ENCODE peak calls at places on chromosome 20, in eight cellular contexts. Q, Z, O, V, K, X, N and Y are unnamed samples.

GRCh38 chr20:39067526-39068216 is 105.5 kb downstream of the DHX35 start:
- DNase-seq in Q (no peak), Z (no peak), O (no peak), V (no peak), K (no peak), X (no peak), N (no peak), Y (no peak)

GRCh38 chr20:63290136-63290676 is 2.8 kb upstream of the COL20A1 start:
- DNase-seq in Q (no peak), Z (no peak), O (no peak), V (peak; percentile 47), K (no peak), X (no peak), N (no peak), Y (no peak)

GRCh38 chr20:2798814-2799213 is 1.6 kb downstream of the CPXM1 start:
- DNase-seq in Q (no peak), Z (peak; percentile 39), O (no peak), V (no peak), K (no peak), X (no peak), N (no peak), Y (no peak)

GRCh38 chr20:46512943-46513844 is at the start of gene ZNF334:
- DNase-seq in Q (peak; percentile 67), Z (no peak), O (no peak), V (peak; percentile 63), K (peak; percentile 15), X (no peak), N (no peak), Y (no peak)

GRCh38 chr20:63096681-63097335 is 90.0 kb upstream of the BHLHE23 start:
- DNase-seq in Q (no peak), Z (no peak), O (no peak), V (peak; percentile 36), K (no peak), X (no peak), N (no peak), Y (no peak)

GRCh38 chr20:10553326-10553984 is 118.3 kb downstream of the SLX4IP start:
- DNase-seq in Q (peak; percentile 39), Z (peak; percentile 51), O (peak; percentile 67), V (peak; percentile 77), K (no peak), X (peak; percentile 85), N (no peak), Y (peak; percentile 55)

GRCh38 chr20:3631534-3631933 is 31.7 kb downstream of the GFRA4 start:
- DNase-seq in Q (no peak), Z (no peak), O (no peak), V (no peak), K (no peak), X (no peak), N (no peak), Y (no peak)

GRCh38 chr20:18190466-18191233 is 53.0 kb downstream of the KAT14 start:
- DNase-seq in Q (no peak), Z (no peak), O (no peak), V (no peak), K (no peak), X (no peak), N (no peak), Y (no peak)

GRCh38 chr20:57223648-57224489 is 42.6 kb downstream of the BMP7 start:
- DNase-seq in Q (no peak), Z (no peak), O (no peak), V (peak; percentile 56), K (no peak), X (no peak), N (no peak), Y (no peak)

GRCh38 chr20:54680872-54681297 is 205.5 kb downstream of the DOK5 start:
- DNase-seq in Q (peak; percentile 69), Z (peak; percentile 53), O (peak; percentile 85), V (no peak), K (no peak), X (peak; percentile 51), N (no peak), Y (peak; percentile 24)

GRCh38 chr20:59939052-59939878 is 840 bp downstream of the PPP1R3D start:
- DNase-seq in Q (no peak), Z (no peak), O (no peak), V (no peak), K (no peak), X (no peak), N (no peak), Y (no peak)

GRCh38 chr20:2911200-2911599 is 37.9 kb downstream of the PTPRA start:
- DNase-seq in Q (no peak), Z (peak; percentile 42), O (no peak), V (no peak), K (no peak), X (no peak), N (no peak), Y (no peak)

GRCh38 chr20:59400666-59401065 is 100.3 kb downstream of the EDN3 start:
- DNase-seq in Q (no peak), Z (no peak), O (no peak), V (no peak), K (no peak), X (no peak), N (no peak), Y (no peak)

GRCh38 chr20:19646963-19647362 is 111.1 kb upstream of the RIN2 start:
- DNase-seq in Q (no peak), Z (no peak), O (no peak), V (no peak), K (no peak), X (no peak), N (no peak), Y (no peak)

GRCh38 chr20:41329435-41330342 is 10.9 kb upstream of the LPIN3 start:
- DNase-seq in Q (no peak), Z (peak; percentile 96), O (peak; percentile 68), V (peak; percentile 93), K (no peak), X (peak; percentile 65), N (peak; percentile 71), Y (peak; percentile 26)

GRCh38 chr20:12882832-12883506 is 125.8 kb upstream of the SPTLC3 start:
- DNase-seq in Q (no peak), Z (no peak), O (no peak), V (no peak), K (no peak), X (no peak), N (no peak), Y (no peak)

GRCh38 chr20:17565164-17565845 is 4.6 kb upstream of the DSTN start:
- DNase-seq in Q (no peak), Z (peak; percentile 78), O (no peak), V (no peak), K (no peak), X (no peak), N (no peak), Y (no peak)

GRCh38 chr20:36462440-36463211 is 78.7 kb upstream of the MYL9 start:
- DNase-seq in Q (no peak), Z (no peak), O (no peak), V (peak; percentile 88), K (no peak), X (no peak), N (no peak), Y (no peak)

GRCh38 chr20:16273812-16274560 is 299.3 kb downstream of the KIF16B start:
- DNase-seq in Q (no peak), Z (no peak), O (no peak), V (no peak), K (no peak), X (no peak), N (no peak), Y (no peak)

GRCh38 chr20:45303586-45304463 is 2.8 kb upstream of the RBPJL start:
- DNase-seq in Q (no peak), Z (no peak), O (no peak), V (no peak), K (no peak), X (no peak), N (no peak), Y (no peak)

GRCh38 chr20:3687655-3688054 is 5.8 kb upstream of the ADAM33 start:
- DNase-seq in Q (no peak), Z (peak; percentile 33), O (no peak), V (peak; percentile 43), K (no peak), X (peak; percentile 69), N (no peak), Y (no peak)

GRCh38 chr20:34705383-34706021 is 1.4 kb downstream of the TP53INP2 start:
- DNase-seq in Q (no peak), Z (peak; percentile 76), O (no peak), V (no peak), K (no peak), X (peak; percentile 65), N (no peak), Y (no peak)
- H3K4me3 ChIP-seq in Q (no peak overlapping the region), Z (no peak overlapping the region), O (peak overlapping the region; percentile 89), V (no peak overlapping the region), K (no peak overlapping the region), X (no peak overlapping the region), N (no peak overlapping the region), Y (no peak overlapping the region)

GRCh38 chr20:6007529-6008103 is 46.2 kb downstream of the LRRN4 start:
- DNase-seq in Q (no peak), Z (no peak), O (no peak), V (no peak), K (no peak), X (no peak), N (no peak), Y (no peak)

GRCh38 chr20:6006603-6006949 is 47.3 kb downstream of the LRRN4 start:
- DNase-seq in Q (no peak), Z (no peak), O (no peak), V (no peak), K (no peak), X (no peak), N (no peak), Y (no peak)

GRCh38 chr20:6007094-6007528 is 46.7 kb downstream of the LRRN4 start:
- DNase-seq in Q (no peak), Z (no peak), O (peak; percentile 22), V (no peak), K (no peak), X (no peak), N (no peak), Y (no peak)

GRCh38 chr20:6012166-6012565 is 41.7 kb downstream of the LRRN4 start:
- DNase-seq in Q (no peak), Z (no peak), O (no peak), V (no peak), K (no peak), X (no peak), N (no peak), Y (no peak)

DNA sequence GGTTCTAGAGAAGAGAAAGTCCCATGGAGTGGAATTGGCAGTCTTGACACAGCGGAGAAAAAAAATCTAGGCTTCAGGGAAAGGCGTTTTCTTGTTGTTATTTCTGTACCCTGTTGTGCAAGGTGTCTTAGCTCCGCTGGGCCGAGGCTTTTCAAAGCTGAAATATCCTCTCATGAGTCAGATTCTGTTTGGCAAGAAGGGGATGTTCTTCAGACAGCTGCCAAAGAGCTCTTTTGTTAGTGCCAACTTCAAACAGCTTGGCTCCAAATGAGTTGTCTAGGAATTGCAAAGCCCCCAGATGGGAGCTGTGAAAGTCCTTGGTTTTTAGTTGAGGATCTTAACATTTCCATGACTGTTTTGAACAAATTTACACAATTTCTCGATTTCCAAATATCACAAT is 45.6 kb downstream of the LRRN4 start:
- DNase-seq in Q (no peak), Z (peak; percentile 94), O (no peak), V (peak; percentile 53), K (peak; percentile 66), X (peak; percentile 78), N (no peak), Y (no peak)
- H3K4me3 ChIP-seq in Q (no peak overlapping the region), Z (peak overlapping the region; percentile 97), O (no peak overlapping the region), V (peak overlapping the region; percentile 98), K (peak overlapping the region; percentile 84), X (peak overlapping the region; percentile 70), N (no peak overlapping the region), Y (no peak overlapping the region)

GRCh38 chr20:48006036-48006833 is 221.0 kb upstream of the SULF2 start:
- DNase-seq in Q (no peak), Z (no peak), O (no peak), V (no peak), K (peak; percentile 81), X (no peak), N (no peak), Y (peak; percentile 87)
- H3K4me3 ChIP-seq in Q (no peak overlapping the region), Z (no peak overlapping the region), O (no peak overlapping the region), V (no peak overlapping the region), K (no peak overlapping the region), X (no peak overlapping the region), N (no peak overlapping the region), Y (no peak overlapping the region)

GRCh38 chr20:32481311-32482103 is 103.6 kb downstream of the NOL4L start:
- DNase-seq in Q (no peak), Z (no peak), O (no peak), V (peak; percentile 46), K (no peak), X (no peak), N (no peak), Y (no peak)
- H3K4me3 ChIP-seq in Q (peak overlapping the region; percentile 57), Z (no peak overlapping the region), O (no peak overlapping the region), V (no peak overlapping the region), K (peak overlapping the region; percentile 72), X (peak overlapping the region; percentile 77), N (no peak overlapping the region), Y (no peak overlapping the region)